ENCODE peak calls at places on chromosomes 2 and 18, in ten cellular contexts. S, Z, K, Q, W, Y, L, V, J and F are unnamed samples.

GRCh38 chr2:237200462-237200861 is 114.8 kb downstream of the COPS8 start:
- DNase-seq in S (peak; percentile 25), Z (no peak), K (no peak), Q (no peak), W (no peak), Y (no peak), L (no peak), V (no peak), J (no peak), F (no peak)

GRCh38 chr2:206275274-206276160 is 1.1 kb downstream of the ZDBF2 start:
- DNase-seq in S (no peak), Z (no peak), K (no peak), Q (no peak), W (peak; percentile 57), Y (peak; percentile 53), L (no peak), V (peak; percentile 39), J (no peak), F (peak; percentile 79)

GRCh38 chr2:202831241-202831997 is 40.1 kb downstream of the ICA1L start:
- DNase-seq in S (no peak), Z (peak; percentile 32), K (no peak), Q (peak; percentile 8), W (peak; percentile 60), Y (peak; percentile 61), L (peak; percentile 61), V (peak; percentile 66), J (no peak), F (peak; percentile 75)

GRCh38 chr2:105294046-105294445 is 35.5 kb downstream of the TGFBRAP1 start:
- DNase-seq in S (no peak), Z (no peak), K (no peak), Q (no peak), W (peak; percentile 5), Y (no peak), L (no peak), V (no peak), J (no peak), F (no peak)

GRCh38 chr2:24123212-24124002 is at the start of the genes FAM228B and PFN4:
- DNase-seq in S (peak; percentile 90), Z (peak; percentile 89), K (peak; percentile 94), Q (no peak), W (peak; percentile 90), Y (peak; percentile 76), L (peak; percentile 59), V (peak; percentile 87), J (peak; percentile 91), F (peak; percentile 76)

GRCh38 chr2:20530520-20530919 is 83.6 kb downstream of the RHOB start:
- DNase-seq in S (no peak), Z (no peak), K (no peak), Q (no peak), W (no peak), Y (no peak), L (no peak), V (no peak), J (peak; percentile 22), F (no peak)

GRCh38 chr2:33136056-33136455 is 189.3 kb downstream of the LTBP1 start:
- DNase-seq in S (no peak), Z (no peak), K (no peak), Q (no peak), W (no peak), Y (peak; percentile 35), L (no peak), V (no peak), J (no peak), F (peak; percentile 63)

GRCh38 chr2:166573393-166573792 is 79.3 kb upstream of the SCN7A start:
- DNase-seq in S (no peak), Z (no peak), K (no peak), Q (no peak), W (peak; percentile 64), Y (peak; percentile 77), L (no peak), V (no peak), J (no peak), F (peak; percentile 15)

GRCh38 chr2:191311627-191312026 is 66.4 kb downstream of the MYO1B start:
- DNase-seq in S (no peak), Z (no peak), K (no peak), Q (no peak), W (peak; percentile 92), Y (peak; percentile 88), L (peak; percentile 72), V (no peak), J (no peak), F (peak; percentile 90)

GRCh38 chr2:60355849-60356261 is 197.6 kb downstream of the BCL11A start:
- DNase-seq in S (no peak), Z (no peak), K (no peak), Q (no peak), W (no peak), Y (no peak), L (no peak), V (peak; percentile 14), J (no peak), F (no peak)

GRCh38 chr18:57909620-57910019 is 106.5 kb upstream of the ATP8B1 start:
- DNase-seq in S (no peak), Z (no peak), K (no peak), Q (no peak), W (peak; percentile 68), Y (no peak), L (no peak), V (no peak), J (no peak), F (no peak)

GRCh38 chr2:127589358-127589757 is 53.9 kb downstream of the MYO7B start:
- DNase-seq in S (peak; percentile 4), Z (no peak), K (no peak), Q (no peak), W (no peak), Y (no peak), L (no peak), V (no peak), J (no peak), F (no peak)

GRCh38 chr2:169393068-169393590 is 30.8 kb upstream of the LRP2 start:
- DNase-seq in S (no peak), Z (no peak), K (no peak), Q (no peak), W (no peak), Y (no peak), L (no peak), V (no peak), J (no peak), F (no peak)

DNA sequence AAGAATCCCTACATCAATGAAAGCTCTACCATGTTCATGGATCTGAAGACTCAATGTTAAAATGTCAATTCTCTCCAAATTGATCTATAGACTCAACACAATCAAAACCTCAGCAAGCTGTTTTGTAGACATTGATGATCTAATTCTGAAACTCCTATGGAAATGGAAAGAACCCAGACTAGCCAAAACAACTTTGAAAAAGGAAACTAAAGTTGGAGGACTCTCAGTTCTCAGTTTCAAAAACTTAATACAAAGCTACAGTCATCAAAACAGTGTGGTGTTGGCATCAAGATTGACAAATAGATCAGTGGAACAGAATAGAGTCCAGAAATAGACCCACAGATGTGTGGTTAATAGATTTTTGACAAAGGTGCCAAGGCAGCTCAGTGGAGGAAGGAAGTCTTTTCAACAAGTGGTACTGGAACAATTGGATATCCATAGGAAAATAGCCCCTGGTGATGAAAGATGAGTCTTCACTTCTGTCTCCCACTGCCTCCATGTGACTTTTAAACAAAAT is 30.4 kb downstream of the LBH start:
- DNase-seq in S (no peak), Z (no peak), K (no peak), Q (no peak), W (no peak), Y (no peak), L (no peak), V (no peak), J (no peak), F (no peak)
- H3K4me3 ChIP-seq in S (no peak overlapping the region), Z (no peak overlapping the region), K (no peak overlapping the region), Q (no peak overlapping the region), W (no peak overlapping the region), Y (no peak overlapping the region), L (no peak overlapping the region), V (no peak overlapping the region), J (no peak overlapping the region), F (no peak overlapping the region)

GRCh38 chr2:10447300-10448207 is 573 bp downstream of the ODC1 start:
- DNase-seq in S (no peak), Z (no peak), K (no peak), Q (no peak), W (peak; percentile 51), Y (peak; percentile 47), L (no peak), V (peak; percentile 34), J (peak; percentile 86), F (peak; percentile 48)
- TF ChIP-seq CTCF in S (no peak), Z (no peak), K (no peak), Q (no peak), W (no peak), Y (no peak), L (no peak), V (no peak), J (no peak), F (no peak)

GRCh38 chr2:113795405-113795920 is 39.0 kb upstream of the SLC35F5 start:
- DNase-seq in S (no peak), Z (no peak), K (no peak), Q (no peak), W (no peak), Y (peak; percentile 23), L (no peak), V (no peak), J (no peak), F (no peak)

GRCh38 chr2:113797237-113797636 is 40.8 kb upstream of the SLC35F5 start:
- DNase-seq in S (no peak), Z (no peak), K (no peak), Q (no peak), W (no peak), Y (no peak), L (no peak), V (no peak), J (no peak), F (no peak)

GRCh38 chr2:113796592-113797180 is 40.2 kb upstream of the SLC35F5 start:
- DNase-seq in S (no peak), Z (no peak), K (no peak), Q (no peak), W (no peak), Y (no peak), L (no peak), V (no peak), J (no peak), F (no peak)

GRCh38 chr2:113791697-113792590 is 35.5 kb upstream of the SLC35F5 start:
- DNase-seq in S (no peak), Z (no peak), K (no peak), Q (no peak), W (peak; percentile 44), Y (peak; percentile 32), L (no peak), V (no peak), J (no peak), F (no peak)
- H3K4me3 ChIP-seq in S (no peak overlapping the region), Z (no peak overlapping the region), K (no peak overlapping the region), Q (no peak overlapping the region), W (no peak overlapping the region), Y (no peak overlapping the region), L (no peak overlapping the region), V (no peak overlapping the region), J (no peak overlapping the region), F (no peak overlapping the region)

DNA sequence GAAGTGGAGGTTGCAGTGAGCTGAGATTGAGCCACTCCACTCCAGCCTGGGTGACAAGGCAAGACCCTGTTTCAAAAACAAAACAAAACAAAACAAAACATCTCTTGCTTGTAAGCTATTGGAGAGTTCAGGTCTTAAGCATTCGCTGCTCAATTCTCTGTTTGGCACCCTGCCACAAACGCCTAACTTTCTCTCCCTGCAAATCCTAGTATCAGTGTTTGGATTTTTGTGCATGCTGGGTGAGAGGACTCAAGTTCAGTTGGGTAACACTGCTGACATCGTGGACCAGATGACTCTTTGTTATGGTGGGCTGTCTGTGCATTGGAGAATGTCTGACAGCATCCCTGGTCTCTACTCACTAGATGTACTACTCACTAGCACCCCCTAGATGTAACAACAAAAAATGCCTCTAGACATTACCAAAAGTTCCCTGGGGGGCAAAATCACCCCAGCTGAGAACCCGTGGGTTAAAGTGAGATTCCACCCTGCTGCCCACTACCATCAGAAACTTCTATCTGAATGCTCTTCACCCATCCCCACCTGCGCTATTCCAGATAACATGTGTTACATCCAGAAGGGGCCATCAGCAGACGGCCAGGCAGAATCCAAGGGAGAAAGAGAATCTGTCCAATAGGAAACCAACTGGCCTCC is 50.9 kb downstream of the CACNB4 start:
- DNase-seq in S (no peak), Z (no peak), K (no peak), Q (no peak), W (no peak), Y (no peak), L (no peak), V (no peak), J (no peak), F (no peak)
- TF ChIP-seq CTCF in S (no peak), Z (no peak), K (peak; percentile 38), Q (no peak), W (no peak), Y (no peak), L (peak; percentile 74), V (peak; percentile 5), J (no peak), F (peak; percentile 46)